ENCODE peak calls at places on chromosomes 16 and 17, in five cellular contexts. One of them, this sample, is unnamed. For H3K36me3, the result is how much of the 10 kb centered on the place peaks cover.

GRCh38 chr16:77938913-77939312 is 83.4 kb upstream of the CLEC3A start:
- DNase-seq in IMR-90: no peak
- DNase-seq in pancreas: no peak
- DNase-seq in left ventricle myocardium inferior: no peak
- DNase-seq in heart right ventricle: no peak
- DNase-seq in this sample: no peak

GRCh38 chr17:81448442-81448841 is 53.2 kb downstream of the BAHCC1 start:
- DNase-seq in left ventricle myocardium inferior: no peak
- DNase-seq in heart right ventricle: no peak
- DNase-seq in pancreas: no peak
- DNase-seq in IMR-90: no peak
- DNase-seq in this sample: no peak

GRCh38 chr17:4808378-4808767 is 1.4 kb downstream of the PLD2 start:
- DNase-seq in heart right ventricle: peak
- DNase-seq in IMR-90: no peak
- DNase-seq in pancreas: peak
- DNase-seq in left ventricle myocardium inferior: peak
- DNase-seq in this sample: peak

GRCh38 chr17:32104158-32104557 is 38.1 kb upstream of the RHOT1 start:
- DNase-seq in left ventricle myocardium inferior: no peak
- DNase-seq in heart right ventricle: no peak
- DNase-seq in pancreas: no peak
- DNase-seq in IMR-90: no peak
- DNase-seq in this sample: no peak

GRCh38 chr16:55835578-55835977 is 2.7 kb upstream of the CES1 start:
- DNase-seq in heart right ventricle: no peak
- DNase-seq in IMR-90: no peak
- DNase-seq in pancreas: peak
- DNase-seq in left ventricle myocardium inferior: peak
- DNase-seq in this sample: peak

GRCh38 chr17:9239821-9240658 is 218.7 kb downstream of the NTN1 start:
- DNase-seq in left ventricle myocardium inferior: peak
- DNase-seq in pancreas: peak
- DNase-seq in heart right ventricle: peak
- DNase-seq in IMR-90: peak
- DNase-seq in this sample: peak

GRCh38 chr17:34235389-34236028 is 19.6 kb upstream of the CCL2 start:
- DNase-seq in heart right ventricle: peak
- DNase-seq in IMR-90: peak
- DNase-seq in left ventricle myocardium inferior: peak
- DNase-seq in pancreas: peak
- DNase-seq in this sample: no peak

GRCh38 chr16:25966172-25967097 is 274.7 kb downstream of the HS3ST4 start:
- DNase-seq in heart right ventricle: no peak
- DNase-seq in left ventricle myocardium inferior: no peak
- DNase-seq in pancreas: no peak
- DNase-seq in IMR-90: no peak
- DNase-seq in this sample: no peak

GRCh38 chr17:1188812-1189211 is 9.0 kb upstream of the ABR start:
- DNase-seq in heart right ventricle: peak
- DNase-seq in pancreas: peak
- DNase-seq in left ventricle myocardium inferior: peak
- DNase-seq in IMR-90: peak
- DNase-seq in this sample: peak

GRCh38 chr16:24668481-24669001 is 60.9 kb upstream of the TNRC6A start:
- DNase-seq in heart right ventricle: no peak
- DNase-seq in IMR-90: peak
- DNase-seq in left ventricle myocardium inferior: no peak
- DNase-seq in pancreas: no peak
- DNase-seq in this sample: no peak

GRCh38 chr17:74239169-74239568 is 25.8 kb downstream of the TTYH2 start:
- DNase-seq in IMR-90: no peak
- DNase-seq in pancreas: no peak
- DNase-seq in left ventricle myocardium inferior: peak
- DNase-seq in heart right ventricle: no peak
- DNase-seq in this sample: no peak

GRCh38 chr17:68260051-68260762 is 12.4 kb downstream of the AMZ2 start:
- DNase-seq in IMR-90: no peak
- DNase-seq in heart right ventricle: no peak
- DNase-seq in pancreas: no peak
- DNase-seq in left ventricle myocardium inferior: no peak
- DNase-seq in this sample: no peak

GRCh38 chr17:74325743-74326379 is at the start of gene KIF19:
- DNase-seq in heart right ventricle: peak
- DNase-seq in left ventricle myocardium inferior: peak
- DNase-seq in pancreas: peak
- DNase-seq in IMR-90: no peak
- DNase-seq in this sample: peak

GRCh38 chr17:72651988-72652387 is 440.5 kb downstream of the SLC39A11 start:
- DNase-seq in heart right ventricle: no peak
- DNase-seq in pancreas: no peak
- DNase-seq in IMR-90: no peak
- DNase-seq in left ventricle myocardium inferior: no peak
- DNase-seq in this sample: no peak

GRCh38 chr16:57194512-57194911 is 8.4 kb downstream of the RSPRY1 start:
- DNase-seq in IMR-90: peak
- DNase-seq in left ventricle myocardium inferior: no peak
- DNase-seq in pancreas: no peak
- DNase-seq in heart right ventricle: no peak
- DNase-seq in this sample: no peak

DNA sequence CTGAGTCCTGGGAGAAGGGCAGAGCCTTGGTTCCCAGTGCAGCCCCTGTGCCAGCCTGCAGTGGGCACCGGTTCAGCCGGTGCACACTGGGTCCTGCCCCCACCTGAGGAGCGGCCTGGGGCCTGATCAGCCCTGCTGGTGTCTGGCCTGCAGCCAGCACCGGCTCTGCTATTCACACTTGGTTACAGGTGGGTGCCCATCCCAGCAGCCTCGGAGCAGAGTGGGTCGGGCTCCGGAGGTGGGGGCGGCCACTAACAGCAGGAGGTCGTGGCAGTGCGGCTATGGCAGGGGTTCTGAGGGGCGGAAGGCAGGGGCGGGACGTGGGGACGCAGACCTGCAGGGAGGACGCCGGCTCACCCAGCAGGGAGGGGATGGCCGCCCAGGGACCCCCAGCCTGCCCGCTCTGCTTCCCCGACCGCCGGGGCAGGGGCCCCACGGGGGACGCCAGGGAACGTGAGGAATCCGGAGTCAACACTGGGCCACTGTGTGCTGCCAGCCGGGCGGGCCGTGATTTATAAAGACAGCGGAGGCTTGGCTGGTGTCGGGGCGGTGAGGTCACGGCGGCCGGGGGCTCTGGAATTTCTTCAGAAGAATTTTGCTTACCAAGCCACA is 20.3 kb downstream of the METRNL start:
- DNase-seq in IMR-90: no peak
- DNase-seq in left ventricle myocardium inferior: no peak
- DNase-seq in pancreas: peak
- DNase-seq in heart right ventricle: no peak
- DNase-seq in this sample: no peak
- H3K27ac ChIP-seq in IMR-90: peak
- H3K27ac ChIP-seq in left ventricle myocardium inferior: peak
- H3K27ac ChIP-seq in pancreas: peak
- H3K27ac ChIP-seq in heart right ventricle: peak
- H3K27ac ChIP-seq in this sample: no peak

GRCh38 chr16:17275989-17276530 is 194.7 kb downstream of the XYLT1 start:
- DNase-seq in left ventricle myocardium inferior: no peak
- DNase-seq in pancreas: no peak
- DNase-seq in heart right ventricle: no peak
- DNase-seq in IMR-90: no peak
- DNase-seq in this sample: no peak

GRCh38 chr16:17275076-17275732 is 195.6 kb downstream of the XYLT1 start:
- DNase-seq in left ventricle myocardium inferior: no peak
- DNase-seq in IMR-90: no peak
- DNase-seq in pancreas: peak
- DNase-seq in heart right ventricle: no peak
- DNase-seq in this sample: no peak

GRCh38 chr16:17276610-17277009 is 194.2 kb downstream of the XYLT1 start:
- DNase-seq in pancreas: no peak
- DNase-seq in heart right ventricle: no peak
- DNase-seq in IMR-90: no peak
- DNase-seq in left ventricle myocardium inferior: no peak
- DNase-seq in this sample: no peak

GRCh38 chr16:17278988-17279387 is 191.8 kb downstream of the XYLT1 start:
- DNase-seq in pancreas: peak
- DNase-seq in heart right ventricle: no peak
- DNase-seq in left ventricle myocardium inferior: no peak
- DNase-seq in IMR-90: no peak
- DNase-seq in this sample: no peak

GRCh38 chr16:17277981-17278381 is 192.8 kb downstream of the XYLT1 start:
- DNase-seq in left ventricle myocardium inferior: no peak
- DNase-seq in pancreas: peak
- DNase-seq in heart right ventricle: no peak
- DNase-seq in IMR-90: peak
- DNase-seq in this sample: no peak
- TF ChIP-seq CTCF in left ventricle myocardium inferior: peak
- TF ChIP-seq CTCF in pancreas: peak
- TF ChIP-seq CTCF in heart right ventricle: no peak
- TF ChIP-seq CTCF in IMR-90: peak
- TF ChIP-seq CTCF in this sample: no peak

DNA sequence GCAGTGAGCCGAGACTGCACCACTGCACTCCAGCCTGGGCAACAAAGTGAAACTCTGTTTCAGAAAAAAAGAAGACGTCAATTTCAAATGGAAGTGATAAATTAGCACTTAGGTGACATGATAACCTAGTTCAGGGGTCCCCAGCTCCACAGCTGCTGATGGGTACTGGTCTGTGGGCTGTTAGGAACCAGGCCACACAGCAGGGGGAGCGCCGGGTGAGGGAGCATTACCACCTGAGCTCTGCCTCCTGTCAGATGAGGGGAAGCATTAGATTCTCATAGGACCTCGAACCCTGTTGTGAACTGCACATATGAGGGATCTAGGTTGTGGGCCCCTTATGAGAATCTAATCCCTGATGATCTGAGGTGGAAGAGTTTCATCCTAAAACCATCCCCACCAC is 253.0 kb downstream of the FOXL1 start:
- DNase-seq in pancreas: no peak
- DNase-seq in IMR-90: no peak
- DNase-seq in heart right ventricle: no peak
- DNase-seq in left ventricle myocardium inferior: no peak
- DNase-seq in this sample: no peak
- H3K36me3 ChIP-seq in pancreas: under half
- H3K36me3 ChIP-seq in IMR-90: under half
- H3K36me3 ChIP-seq in heart right ventricle: under half
- H3K36me3 ChIP-seq in left ventricle myocardium inferior: under half
- H3K36me3 ChIP-seq in this sample: under half

DNA sequence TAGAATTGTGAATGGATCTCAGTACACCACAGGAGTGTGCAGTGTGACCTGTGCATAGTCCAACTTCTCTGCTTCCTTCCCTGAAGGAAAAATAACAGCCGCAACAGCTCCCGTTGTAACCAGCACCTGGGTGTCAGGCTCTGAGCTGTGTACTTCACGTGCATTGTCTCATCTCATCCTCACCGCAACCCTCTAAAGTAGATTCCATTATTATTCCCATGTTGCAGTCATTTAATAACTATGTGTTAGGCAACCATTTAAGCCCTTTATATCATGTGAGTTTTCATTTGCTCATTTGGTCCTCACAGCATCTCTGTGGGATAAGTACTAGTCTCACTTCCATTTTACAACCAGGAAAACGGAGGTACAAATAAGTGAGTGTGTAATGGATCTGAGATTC is 247.0 kb upstream of the MAF start:
- DNase-seq in IMR-90: no peak
- DNase-seq in pancreas: no peak
- DNase-seq in left ventricle myocardium inferior: no peak
- DNase-seq in heart right ventricle: no peak
- DNase-seq in this sample: no peak
- H3K27ac ChIP-seq in IMR-90: no peak
- H3K27ac ChIP-seq in pancreas: no peak
- H3K27ac ChIP-seq in left ventricle myocardium inferior: no peak
- H3K27ac ChIP-seq in heart right ventricle: no peak
- H3K27ac ChIP-seq in this sample: no peak

GRCh38 chr17:27417596-27418365 is 38.5 kb upstream of the KSR1 start:
- DNase-seq in left ventricle myocardium inferior: no peak
- DNase-seq in pancreas: no peak
- DNase-seq in heart right ventricle: no peak
- DNase-seq in IMR-90: no peak
- DNase-seq in this sample: no peak

GRCh38 chr17:27421111-27421510 is 35.1 kb upstream of the KSR1 start:
- DNase-seq in pancreas: no peak
- DNase-seq in IMR-90: no peak
- DNase-seq in left ventricle myocardium inferior: no peak
- DNase-seq in heart right ventricle: no peak
- DNase-seq in this sample: no peak

GRCh38 chr17:27418366-27418615 is 38.0 kb upstream of the KSR1 start:
- DNase-seq in heart right ventricle: no peak
- DNase-seq in pancreas: no peak
- DNase-seq in IMR-90: no peak
- DNase-seq in left ventricle myocardium inferior: no peak
- DNase-seq in this sample: no peak

GRCh38 chr17:27420211-27420950 is 35.9 kb upstream of the KSR1 start:
- DNase-seq in heart right ventricle: no peak
- DNase-seq in pancreas: no peak
- DNase-seq in IMR-90: no peak
- DNase-seq in left ventricle myocardium inferior: no peak
- DNase-seq in this sample: no peak

DNA sequence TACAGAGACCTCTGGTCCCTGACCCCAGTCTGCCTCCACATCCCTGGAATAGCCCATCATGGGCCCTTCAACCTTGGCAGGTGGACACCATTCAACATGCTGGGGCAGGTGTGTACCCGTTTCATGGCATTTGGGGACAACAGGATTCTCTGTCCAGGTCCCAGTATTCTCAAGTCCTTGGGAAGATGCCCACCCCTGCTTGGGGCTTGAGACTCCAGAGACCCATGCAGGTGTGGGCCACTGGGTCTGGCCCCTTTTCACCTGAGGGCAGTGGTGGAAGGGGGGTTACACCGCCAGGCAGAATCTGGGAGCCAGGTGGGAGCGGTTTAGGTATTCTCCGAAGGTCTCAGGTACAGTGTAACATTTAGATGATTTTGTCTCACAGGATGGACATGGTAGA is 37.1 kb upstream of the KSR1 start:
- DNase-seq in left ventricle myocardium inferior: no peak
- DNase-seq in IMR-90: no peak
- DNase-seq in pancreas: no peak
- DNase-seq in heart right ventricle: no peak
- DNase-seq in this sample: no peak
- TF ChIP-seq CTCF in left ventricle myocardium inferior: no peak
- TF ChIP-seq CTCF in IMR-90: no peak
- TF ChIP-seq CTCF in pancreas: no peak
- TF ChIP-seq CTCF in heart right ventricle: no peak
- TF ChIP-seq CTCF in this sample: no peak

GRCh38 chr17:42818379-42818778 is 5.7 kb downstream of the BECN1 start:
- DNase-seq in heart right ventricle: no peak
- DNase-seq in left ventricle myocardium inferior: no peak
- DNase-seq in IMR-90: peak
- DNase-seq in pancreas: no peak
- DNase-seq in this sample: no peak

GRCh38 chr17:42817866-42818265 is 6.2 kb downstream of the BECN1 start:
- DNase-seq in IMR-90: peak
- DNase-seq in heart right ventricle: no peak
- DNase-seq in pancreas: no peak
- DNase-seq in left ventricle myocardium inferior: no peak
- DNase-seq in this sample: no peak

GRCh38 chr17:42819939-42820535 is 4.0 kb downstream of the BECN1 start:
- DNase-seq in left ventricle myocardium inferior: peak
- DNase-seq in heart right ventricle: peak
- DNase-seq in pancreas: peak
- DNase-seq in IMR-90: peak
- DNase-seq in this sample: peak

GRCh38 chr17:42821176-42821575 is 2.9 kb downstream of the BECN1 start:
- DNase-seq in pancreas: no peak
- DNase-seq in IMR-90: no peak
- DNase-seq in left ventricle myocardium inferior: no peak
- DNase-seq in heart right ventricle: no peak
- DNase-seq in this sample: no peak
- H3K36me3 ChIP-seq in pancreas: under half
- H3K36me3 ChIP-seq in IMR-90: under half
- H3K36me3 ChIP-seq in left ventricle myocardium inferior: half or more
- H3K36me3 ChIP-seq in heart right ventricle: under half
- H3K36me3 ChIP-seq in this sample: under half